ENCODE peak calls at places on chromosomes 13 and 19, in five cellular contexts. U, G, X, F and T are unnamed samples.

GRCh38 chr19:51016798-51017683 is 2.5 kb downstream of the KLK10 start:
- DNase-seq in U (peak; percentile 84), G (peak; percentile 68), X (peak; percentile 47), F (no peak), T (no peak)

GRCh38 chr13:113452942-113453901 is at the start of gene ADPRHL1:
- DNase-seq in U (no peak), G (peak; percentile 61), X (no peak), F (peak; percentile 72), T (no peak)

GRCh38 chr13:61695147-61695546 is 279.5 kb upstream of the PCDH20 start:
- DNase-seq in U (no peak), G (no peak), X (no peak), F (no peak), T (no peak)

GRCh38 chr19:50275577-50276368 is 53.4 kb downstream of the KCNC3 start:
- DNase-seq in U (no peak), G (no peak), X (no peak), F (no peak), T (no peak)

GRCh38 chr13:95641961-95642621 is 2.4 kb downstream of the DZIP1 start:
- DNase-seq in U (peak; percentile 43), G (peak; percentile 54), X (no peak), F (peak; percentile 41), T (peak; percentile 27)

GRCh38 chr13:112747256-112747655 is 57.4 kb downstream of the ATP11A start:
- DNase-seq in U (no peak), G (no peak), X (no peak), F (no peak), T (no peak)

GRCh38 chr19:40625406-40626120 is 24.4 kb downstream of the LTBP4 start:
- DNase-seq in U (no peak), G (no peak), X (no peak), F (no peak), T (no peak)

GRCh38 chr19:53897459-53897858 is 11.6 kb upstream of the CACNG7 start:
- DNase-seq in U (no peak), G (no peak), X (no peak), F (no peak), T (no peak)

GRCh38 chr19:35784401-35785086 is 9.2 kb downstream of the ARHGAP33 start:
- DNase-seq in U (peak; percentile 19), G (no peak), X (no peak), F (no peak), T (no peak)

DNA sequence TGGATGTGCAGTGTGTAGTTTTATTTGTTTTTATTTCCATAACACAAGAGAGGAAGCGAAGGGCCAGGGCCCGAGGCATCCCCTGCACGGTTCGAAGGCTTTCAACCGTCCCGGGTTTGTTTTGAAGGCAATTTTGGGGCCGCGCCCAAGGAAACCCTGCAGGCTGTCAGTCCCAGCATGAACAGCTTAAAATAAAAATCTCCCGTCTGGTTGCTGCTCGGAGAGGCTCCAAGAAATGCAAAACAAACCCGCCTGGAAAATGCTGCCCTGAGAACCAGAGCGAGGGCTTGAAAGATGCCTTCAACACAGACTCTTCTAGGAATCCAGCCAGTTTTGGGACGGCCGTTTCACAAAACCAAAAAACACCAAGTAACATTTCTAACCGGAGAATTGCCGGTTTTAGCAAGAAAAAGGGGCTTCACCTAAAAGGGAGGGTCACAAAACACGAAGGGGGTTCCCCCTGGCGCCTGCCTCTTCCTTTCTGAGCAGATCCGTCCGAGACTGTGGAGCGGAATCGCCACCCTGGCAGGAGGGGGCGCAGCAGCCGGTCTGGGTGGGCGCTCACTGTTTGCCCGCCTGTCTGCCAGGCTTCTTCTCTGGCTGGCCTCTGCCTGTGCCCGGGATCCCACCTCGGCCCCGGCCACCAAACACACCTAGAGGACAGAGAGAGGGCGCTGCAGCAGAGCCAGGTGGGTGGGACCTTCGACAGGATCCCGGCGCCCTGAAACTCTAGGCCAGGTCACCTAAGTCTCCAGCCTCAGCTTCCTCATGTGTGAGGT is 15.8 kb downstream of the LSM4 start:
- DNase-seq in U (peak; percentile 75), G (no peak), X (no peak), F (no peak), T (no peak)
- H3K27ac ChIP-seq in U (peak overlapping the region; percentile 59), G (peak overlapping the region; percentile 98), X (peak overlapping the region; percentile 53), F (peak overlapping the region; percentile 99), T (peak overlapping the region; percentile 100)

GRCh38 chr19:13103961-13104847 is 1.5 kb upstream of the LYL1 start:
- DNase-seq in U (peak; percentile 63), G (peak; percentile 80), X (peak; percentile 59), F (peak; percentile 79), T (peak; percentile 64)
- H3K27ac ChIP-seq in U (no peak overlapping the region), G (peak overlapping the region; percentile 96), X (peak overlapping the region; percentile 66), F (peak overlapping the region; percentile 97), T (peak overlapping the region; percentile 80)

GRCh38 chr19:5011476-5012238 is 42.7 kb downstream of the KDM4B start:
- DNase-seq in U (no peak), G (no peak), X (no peak), F (no peak), T (no peak)

GRCh38 chr19:5014941-5015340 is 46.0 kb downstream of the KDM4B start:
- DNase-seq in U (no peak), G (no peak), X (no peak), F (no peak), T (no peak)

GRCh38 chr19:5016268-5016667 is 47.4 kb downstream of the KDM4B start:
- DNase-seq in U (no peak), G (no peak), X (no peak), F (no peak), T (no peak)

GRCh38 chr19:5012688-5013457 is 44.0 kb downstream of the KDM4B start:
- DNase-seq in U (no peak), G (no peak), X (no peak), F (no peak), T (no peak)

DNA sequence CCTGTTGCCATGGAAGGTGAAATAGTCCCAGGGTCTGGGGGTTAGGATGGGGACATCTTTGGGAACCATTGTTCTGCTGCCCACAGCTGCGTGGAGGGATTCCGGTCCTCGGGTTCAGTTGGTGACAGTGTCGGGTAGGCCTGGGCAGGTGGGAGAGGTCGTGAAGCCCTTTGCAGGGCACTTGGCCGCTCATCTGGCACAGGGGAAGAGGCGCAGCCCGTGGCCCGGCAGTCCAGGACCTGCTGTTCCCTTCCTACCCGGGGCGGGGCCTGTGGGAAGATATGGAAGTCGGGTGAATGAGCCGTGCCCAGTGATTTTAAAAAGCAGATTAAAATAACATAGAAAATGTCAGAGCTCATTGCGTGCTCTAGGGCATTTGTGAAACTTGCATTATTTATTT is 44.8 kb downstream of the KDM4B start:
- DNase-seq in U (no peak), G (no peak), X (no peak), F (peak; percentile 54), T (no peak)
- H3K27ac ChIP-seq in U (no peak overlapping the region), G (peak overlapping the region; percentile 9), X (no peak overlapping the region), F (peak overlapping the region; percentile 64), T (no peak overlapping the region)

DNA sequence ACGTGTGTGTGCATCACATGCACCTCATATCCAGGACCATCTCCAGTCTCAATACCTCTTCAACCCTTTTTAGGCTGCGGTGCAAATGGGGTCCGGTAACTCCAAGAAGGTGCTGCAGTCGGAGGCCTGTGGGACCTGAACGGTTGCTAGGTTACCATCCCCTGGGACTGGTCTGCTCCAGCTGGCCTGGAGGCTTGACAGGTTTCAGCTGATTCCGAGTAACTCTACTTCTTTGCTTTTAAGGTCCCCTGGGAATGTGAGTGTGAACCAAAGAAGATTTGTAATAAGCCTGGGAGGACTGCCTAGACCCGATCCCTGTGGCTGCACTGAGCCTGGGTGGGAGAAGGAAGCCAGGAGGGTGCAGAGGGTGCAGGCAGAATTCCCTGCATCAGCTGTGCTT is 117.5 kb downstream of the CCNA1 start:
- DNase-seq in U (no peak), G (no peak), X (no peak), F (no peak), T (no peak)
- H3K27ac ChIP-seq in U (no peak overlapping the region), G (no peak overlapping the region), X (no peak overlapping the region), F (no peak overlapping the region), T (no peak overlapping the region)

DNA sequence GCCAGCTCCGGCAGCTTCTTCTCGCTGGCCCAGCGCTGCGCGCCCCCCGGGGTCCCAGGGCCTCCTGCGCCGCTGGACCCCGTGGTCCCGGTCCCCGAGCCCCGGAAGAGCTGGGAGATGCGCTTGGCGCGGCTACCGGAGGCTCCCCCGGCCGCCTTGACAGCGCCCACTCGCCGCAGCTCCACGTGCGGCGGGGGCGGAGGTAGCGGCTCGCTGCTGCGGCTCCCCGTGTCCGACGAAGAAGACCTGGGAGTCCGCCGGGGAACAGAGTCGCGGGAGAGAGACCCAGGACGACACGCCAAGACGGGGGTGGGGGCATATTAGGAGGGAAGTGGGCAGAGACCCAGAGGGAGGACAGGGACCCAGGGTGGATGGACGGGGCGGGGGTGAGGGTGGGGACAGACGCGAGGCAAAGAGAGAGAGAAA is 997 bp downstream of the RASIP1 start:
- DNase-seq in U (peak; percentile 43), G (no peak), X (no peak), F (no peak), T (no peak)
- H3K27ac ChIP-seq in U (peak overlapping the region; percentile 35), G (peak overlapping the region; percentile 96), X (no peak overlapping the region), F (peak overlapping the region; percentile 92), T (peak overlapping the region; percentile 42)

GRCh38 chr13:22110368-22110767 is 439.5 kb downstream of the FGF9 start:
- DNase-seq in U (no peak), G (no peak), X (no peak), F (no peak), T (peak; percentile 77)

GRCh38 chr13:22106058-22106457 is 435.2 kb downstream of the FGF9 start:
- DNase-seq in U (no peak), G (no peak), X (no peak), F (no peak), T (no peak)

GRCh38 chr13:22111152-22111783 is 440.4 kb downstream of the FGF9 start:
- DNase-seq in U (no peak), G (no peak), X (no peak), F (no peak), T (no peak)

GRCh38 chr13:22108283-22108897 is 437.5 kb downstream of the FGF9 start:
- DNase-seq in U (no peak), G (no peak), X (no peak), F (no peak), T (no peak)

DNA sequence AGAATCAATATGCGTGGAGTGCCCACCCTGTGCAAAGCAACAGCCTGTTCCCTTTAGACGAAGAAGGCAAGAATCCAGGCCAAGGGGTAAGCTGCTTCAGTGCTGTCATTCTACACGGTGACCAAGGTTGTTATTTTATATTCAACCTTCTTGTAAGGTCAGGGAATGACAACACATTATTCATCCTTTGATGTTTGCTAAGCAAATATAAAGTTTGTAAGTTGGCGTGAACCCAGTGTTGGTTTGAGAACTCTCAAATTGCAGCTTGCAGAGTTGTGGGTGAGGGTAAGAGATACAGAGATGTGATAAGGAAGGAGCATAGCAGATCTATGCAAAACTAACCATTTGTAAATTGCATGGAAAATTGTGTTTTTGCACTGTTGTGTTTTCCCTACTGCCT is 436.7 kb downstream of the FGF9 start:
- DNase-seq in U (no peak), G (no peak), X (no peak), F (no peak), T (no peak)
- H3K27ac ChIP-seq in U (no peak overlapping the region), G (no peak overlapping the region), X (no peak overlapping the region), F (no peak overlapping the region), T (peak overlapping the region; percentile 71)

DNA sequence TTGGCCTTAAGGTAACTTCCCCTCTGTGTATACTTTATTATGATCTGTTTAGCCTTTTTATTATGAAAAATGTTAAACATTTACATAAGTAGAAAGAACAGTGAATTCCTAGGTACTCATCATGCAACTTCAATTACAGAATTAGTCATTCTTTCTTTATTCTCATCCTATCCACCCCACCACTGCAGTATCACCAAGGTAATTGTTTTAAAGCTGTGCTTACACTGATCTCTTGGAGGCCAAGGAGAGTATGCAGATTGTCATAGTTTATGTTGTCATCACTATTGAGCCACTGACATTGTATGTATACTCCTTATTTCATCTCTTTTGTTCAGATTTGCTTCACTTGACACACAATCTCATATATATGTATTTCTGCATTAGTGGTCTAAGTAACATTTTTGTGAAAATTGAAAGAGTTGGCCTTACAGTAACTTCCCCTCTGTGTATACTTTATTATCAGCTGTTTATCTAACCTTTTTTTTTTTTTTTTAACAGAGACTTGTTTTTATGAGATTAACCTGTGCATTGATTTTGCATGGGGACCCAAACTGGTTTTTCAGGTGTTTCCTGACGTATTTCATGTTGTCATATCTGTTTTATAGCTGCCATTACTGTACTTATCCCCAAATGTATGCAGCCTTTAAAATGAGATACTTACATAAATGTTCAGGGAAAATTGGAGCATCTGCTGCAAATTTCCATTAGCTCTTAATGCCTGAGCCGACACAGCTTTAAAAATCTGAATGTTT is 4.5 kb downstream of the ZNF507 start:
- DNase-seq in U (no peak), G (no peak), X (no peak), F (no peak), T (no peak)
- H3K27ac ChIP-seq in U (no peak overlapping the region), G (peak overlapping the region; percentile 63), X (no peak overlapping the region), F (peak overlapping the region; percentile 67), T (peak overlapping the region; percentile 76)